ENCODE peak calls at places on chromosome 14, in five cellular contexts. X is stomach, Y is IMR-90, P is prostate gland, I is adrenal gland. H is an unnamed sample.

GRCh38 chr14:51650721-51651387 is 856 bp upstream of the FRMD6 start:
- DNase-seq in I (no peak), Y (no peak), X (no peak), P (peak), H (peak)

GRCh38 chr14:79580414-79580813 is 630.9 kb downstream of the DIO2 start:
- DNase-seq in Y (no peak), I (no peak), X (no peak), P (no peak), H (no peak)

GRCh38 chr14:91385227-91385626 is 32.4 kb downstream of the CCDC88C start:
- DNase-seq in P (no peak), X (no peak), I (no peak), Y (no peak), H (no peak)

GRCh38 chr14:71538949-71539659 is 393.1 kb upstream of the RGS6 start:
- DNase-seq in X (no peak), I (peak), Y (peak), P (no peak), H (no peak)

GRCh38 chr14:59116984-59117415 is 71.5 kb upstream of the DAAM1 start:
- DNase-seq in Y (peak), P (no peak), I (no peak), X (no peak), H (no peak)

GRCh38 chr14:103624860-103625259 is 4.2 kb upstream of the KLC1 start:
- DNase-seq in Y (peak), X (peak), I (peak), P (peak), H (peak)

GRCh38 chr14:49702725-49703124 is 9.8 kb downstream of the KLHDC1 start:
- DNase-seq in P (no peak), I (no peak), X (no peak), Y (no peak), H (no peak)

GRCh38 chr14:53963491-53964227 is 7.0 kb upstream of the BMP4 start:
- DNase-seq in P (peak), Y (no peak), X (peak), I (peak), H (peak)

GRCh38 chr14:99257673-99258221 is 14.2 kb downstream of the BCL11B start:
- DNase-seq in X (no peak), Y (no peak), P (no peak), I (no peak), H (no peak)

GRCh38 chr14:28763914-28764848 is 2.4 kb upstream of the FOXG1 start:
- DNase-seq in Y (no peak), I (no peak), P (no peak), X (no peak), H (no peak)

GRCh38 chr14:101665478-101666078 is 95.9 kb upstream of the PPP2R5C start:
- DNase-seq in Y (peak), P (no peak), X (no peak), I (no peak), H (peak)

GRCh38 chr14:63726499-63726898 is 1.4 kb downstream of the SGPP1 start:
- DNase-seq in X (no peak), Y (no peak), P (no peak), I (no peak), H (no peak)

GRCh38 chr14:61357118-61357517 is 35.7 kb downstream of the PRKCH start:
- DNase-seq in Y (no peak), X (no peak), I (no peak), P (no peak), H (no peak)

GRCh38 chr14:61358812-61359211 is 37.4 kb downstream of the PRKCH start:
- DNase-seq in P (no peak), Y (no peak), I (no peak), X (no peak), H (no peak)

GRCh38 chr14:61351457-61351856 is 30.1 kb downstream of the PRKCH start:
- DNase-seq in Y (no peak), I (no peak), X (no peak), P (no peak), H (no peak)

GRCh38 chr14:61350871-61351270 is 29.5 kb downstream of the PRKCH start:
- DNase-seq in I (no peak), P (no peak), Y (no peak), X (no peak), H (no peak)

DNA sequence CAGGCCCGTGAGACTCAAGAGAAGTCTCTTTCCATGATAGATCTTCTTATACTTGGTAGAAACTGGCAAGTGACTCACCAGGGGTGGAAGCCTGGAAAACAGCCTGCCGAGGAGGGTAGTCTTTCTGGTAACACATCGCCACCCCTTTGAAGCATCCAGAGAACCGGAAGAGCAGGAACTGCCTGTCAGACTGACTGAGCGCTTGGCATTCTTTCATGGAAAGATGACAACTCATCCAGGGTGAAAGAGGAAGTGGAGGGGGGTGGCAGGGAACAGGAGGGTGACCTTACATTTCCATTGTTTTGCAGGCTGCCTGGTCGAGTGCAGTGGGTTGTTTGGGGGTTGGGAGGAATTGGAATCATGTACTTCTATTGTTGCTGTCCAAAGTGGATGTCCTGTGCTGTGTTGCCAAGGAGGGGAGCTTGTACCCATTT is 34.5 kb downstream of the PRKCH start:
- DNase-seq in I (peak), Y (peak), X (no peak), P (peak), H (no peak)
- H3K27ac ChIP-seq in I (no peak), Y (no peak), X (no peak), P (peak), H (no peak)

GRCh38 chr14:75278422-75279152 is at the start of gene FOS:
- DNase-seq in Y (peak), I (peak), X (peak), P (peak), H (peak)
- TF ChIP-seq POLR2A in Y (peak), I (peak), X (no peak), P (peak), H (peak)

GRCh38 chr14:94547726-94548125 is 13.5 kb upstream of the SERPINA4 start:
- DNase-seq in X (no peak), P (no peak), I (no peak), Y (no peak), H (no peak)

GRCh38 chr14:94550041-94550440 is 11.2 kb upstream of the SERPINA4 start:
- DNase-seq in X (no peak), Y (no peak), I (no peak), P (no peak), H (no peak)

GRCh38 chr14:94547151-94547680 is 14.0 kb upstream of the SERPINA4 start:
- DNase-seq in Y (no peak), I (no peak), X (no peak), P (no peak), H (no peak)

GRCh38 chr14:94548131-94548998 is 12.9 kb upstream of the SERPINA4 start:
- DNase-seq in I (no peak), P (no peak), Y (no peak), X (no peak), H (no peak)

DNA sequence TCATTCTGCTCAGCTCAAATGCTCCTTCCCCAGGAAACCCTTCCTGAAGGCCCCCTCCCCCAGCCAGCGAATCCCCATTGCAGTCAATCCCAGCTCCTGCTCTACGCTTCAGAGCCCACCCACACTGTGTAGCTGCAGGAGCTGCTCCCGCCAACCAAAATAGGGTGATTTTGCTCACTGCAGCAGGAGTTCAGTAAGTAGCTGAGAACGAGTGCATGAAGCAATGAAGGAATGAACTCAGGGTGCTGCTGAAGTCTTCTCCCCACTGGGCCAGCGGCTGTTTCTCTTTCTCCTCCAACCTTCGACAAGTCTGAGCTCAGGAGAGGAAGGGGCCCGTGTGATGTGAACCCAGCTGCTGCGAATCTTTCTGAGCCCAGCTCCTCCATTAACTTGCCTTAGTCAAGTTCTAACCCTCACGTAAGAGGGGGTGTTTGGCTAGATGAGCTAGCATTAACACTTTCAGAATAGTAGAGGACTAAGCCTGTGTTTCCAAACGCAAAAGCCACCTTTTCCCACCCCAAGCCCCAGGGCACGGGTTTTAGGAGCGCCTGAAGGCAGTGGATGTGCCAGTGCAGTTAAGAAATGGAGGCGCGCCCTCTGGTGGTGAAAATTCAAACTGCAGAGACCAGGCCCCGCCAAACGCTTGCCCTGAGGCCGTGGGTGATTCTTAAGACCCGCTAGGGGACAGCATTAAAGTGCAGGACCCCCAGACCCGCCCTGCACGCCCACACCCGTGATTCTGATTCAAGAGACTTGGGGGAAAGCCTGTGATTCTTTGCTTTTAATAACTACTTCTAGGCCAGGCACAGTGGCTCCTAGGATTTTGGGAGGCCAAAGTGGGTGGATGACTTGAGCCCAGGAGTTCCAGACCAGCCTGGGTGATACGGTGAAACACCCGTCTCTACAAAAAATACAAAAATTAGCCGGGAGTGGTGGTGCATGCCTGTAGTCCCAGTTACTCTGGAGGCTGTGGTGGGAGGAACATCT is 11.9 kb upstream of the SERPINA4 start:
- DNase-seq in P (peak), Y (peak), X (peak), I (peak), H (peak)
- TF ChIP-seq CTCF in P (peak), Y (peak), X (peak), I (peak), H (peak)

GRCh38 chr14:72715910-72716268 is 178.0 kb downstream of the DPF3 start:
- DNase-seq in Y (no peak), I (no peak), X (no peak), P (no peak), H (no peak)
- H3K27ac ChIP-seq in Y (no peak), I (no peak), X (no peak), P (no peak), H (no peak)